ENCODE peak calls at places on chromosomes 12 and 14, in six cellular contexts. C, Q, L, U, J and T are unnamed samples.

GRCh38 chr12:97159397-97159796 is 252.3 kb downstream of the NEDD1 start:
- DNase-seq in C (no peak), Q (peak; percentile 59), L (no peak), U (no peak), J (no peak), T (no peak)

GRCh38 chr12:4172999-4173398 is 100.6 kb upstream of the CCND2 start:
- DNase-seq in C (no peak), Q (no peak), L (no peak), U (no peak), J (no peak), T (no peak)

GRCh38 chr12:129984097-129984496 is 80.3 kb upstream of the TMEM132D start:
- DNase-seq in C (no peak), Q (no peak), L (no peak), U (no peak), J (no peak), T (peak; percentile 43)

GRCh38 chr12:113238309-113238708 is 17.0 kb downstream of the TPCN1 start:
- DNase-seq in C (no peak), Q (no peak), L (no peak), U (peak; percentile 41), J (no peak), T (no peak)

GRCh38 chr12:24307716-24308335 is 358.4 kb upstream of the SOX5 start:
- DNase-seq in C (no peak), Q (no peak), L (no peak), U (no peak), J (no peak), T (no peak)

GRCh38 chr12:13171921-13172859 is 24.3 kb upstream of the EMP1 start:
- DNase-seq in C (no peak), Q (no peak), L (no peak), U (no peak), J (no peak), T (no peak)

GRCh38 chr14:34628681-34629135 is 1.2 kb downstream of the SNX6 start:
- DNase-seq in C (peak; percentile 46), Q (peak; percentile 48), L (no peak), U (peak; percentile 32), J (no peak), T (no peak)

GRCh38 chr14:94593749-94594431 is 12.7 kb downstream of the SERPINA5 start:
- DNase-seq in C (no peak), Q (peak; percentile 100), L (no peak), U (no peak), J (no peak), T (no peak)

GRCh38 chr12:52924764-52925716 is 20.2 kb upstream of the KRT8 start:
- DNase-seq in C (no peak), Q (peak; percentile 76), L (peak; percentile 90), U (peak; percentile 80), J (no peak), T (no peak)

GRCh38 chr14:64717870-64718269 is 13.6 kb downstream of the PLEKHG3 start:
- DNase-seq in C (no peak), Q (no peak), L (no peak), U (no peak), J (no peak), T (no peak)

GRCh38 chr14:90409209-90409730 is 12.4 kb downstream of the CALM1 start:
- DNase-seq in C (no peak), Q (no peak), L (no peak), U (no peak), J (no peak), T (no peak)

GRCh38 chr12:95611676-95612309 is 60.5 kb upstream of the USP44 start:
- DNase-seq in C (no peak), Q (peak; percentile 62), L (peak; percentile 34), U (no peak), J (no peak), T (peak; percentile 43)

GRCh38 chr14:105324080-105324778 is 9.7 kb downstream of the PACS2 start:
- DNase-seq in C (peak; percentile 28), Q (no peak), L (no peak), U (no peak), J (no peak), T (no peak)

GRCh38 chr12:11814362-11814761 is 164.9 kb downstream of the ETV6 start:
- DNase-seq in C (no peak), Q (peak; percentile 43), L (no peak), U (no peak), J (no peak), T (no peak)

GRCh38 chr14:35331605-35332516 is 39.7 kb downstream of the PSMA6 start:
- DNase-seq in C (peak; percentile 55), Q (peak; percentile 75), L (peak; percentile 49), U (peak; percentile 44), J (no peak), T (no peak)

GRCh38 chr12:46560078-46560477 is 187.5 kb upstream of the SLC38A2 start:
- DNase-seq in C (no peak), Q (peak; percentile 15), L (no peak), U (no peak), J (no peak), T (no peak)

GRCh38 chr14:77151918-77152588 is 10.5 kb upstream of the ZDHHC22 start:
- DNase-seq in C (peak; percentile 61), Q (no peak), L (peak; percentile 28), U (no peak), J (no peak), T (no peak)

GRCh38 chr12:108657130-108657745 is 23.5 kb upstream of the SELPLG start:
- DNase-seq in C (no peak), Q (peak; percentile 74), L (no peak), U (no peak), J (no peak), T (no peak)

GRCh38 chr12:110661337-110661972 is 27.5 kb downstream of the HVCN1 start:
- DNase-seq in C (no peak), Q (no peak), L (no peak), U (no peak), J (peak; percentile 92), T (no peak)

GRCh38 chr12:67599691-67600090 is 48.9 kb upstream of the DYRK2 start:
- DNase-seq in C (no peak), Q (no peak), L (no peak), U (no peak), J (no peak), T (no peak)

GRCh38 chr14:44385906-44386305 is 121.2 kb downstream of the FSCB start:
- DNase-seq in C (no peak), Q (no peak), L (no peak), U (no peak), J (no peak), T (no peak)

GRCh38 chr14:55715889-55716288 is 135.9 kb downstream of the KTN1 start:
- DNase-seq in C (no peak), Q (no peak), L (no peak), U (no peak), J (no peak), T (no peak)

GRCh38 chr14:24332094-24332983 is 2.5 kb downstream of the ADCY4 start:
- DNase-seq in C (peak; percentile 94), Q (peak; percentile 86), L (no peak), U (peak; percentile 78), J (peak; percentile 60), T (peak; percentile 30)

GRCh38 chr14:55869397-55870049 is 248.7 kb upstream of the PELI2 start:
- DNase-seq in C (no peak), Q (no peak), L (no peak), U (no peak), J (no peak), T (no peak)

GRCh38 chr12:72024613-72025012 is 86.0 kb downstream of the TPH2 start:
- DNase-seq in C (no peak), Q (no peak), L (no peak), U (no peak), J (no peak), T (no peak)

DNA sequence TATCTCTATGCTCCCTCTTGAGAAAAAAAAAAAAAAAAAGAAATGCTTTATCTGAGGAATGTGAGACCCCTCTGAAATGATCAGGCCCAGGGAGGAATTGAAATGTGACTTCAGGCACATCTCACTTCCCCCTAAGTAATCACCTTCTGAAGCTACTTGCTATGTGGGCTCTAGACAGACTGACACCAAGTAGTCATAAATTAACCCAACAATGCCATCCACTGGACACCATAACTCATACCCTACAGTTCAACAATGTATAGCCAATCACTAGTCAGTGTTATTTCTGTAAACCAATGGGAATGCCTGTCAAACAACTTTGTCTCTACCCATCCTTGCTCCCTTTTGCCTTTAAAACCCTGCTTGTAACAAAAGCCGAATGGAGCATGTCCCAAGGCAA is 182.8 kb upstream of the TMPO start:
- DNase-seq in C (no peak), Q (no peak), L (no peak), U (no peak), J (peak; percentile 64), T (no peak)
- TF ChIP-seq YY1 in C (no peak), Q (no peak), L (no peak), U (no peak), J (no peak), T (no peak)

GRCh38 chr14:104213301-104214034 is 75.1 kb downstream of the KIF26A start:
- DNase-seq in C (no peak), Q (no peak), L (no peak), U (no peak), J (no peak), T (no peak)
- TF ChIP-seq YY1 in C (no peak), Q (no peak), L (no peak), U (no peak), J (no peak), T (no peak)

DNA sequence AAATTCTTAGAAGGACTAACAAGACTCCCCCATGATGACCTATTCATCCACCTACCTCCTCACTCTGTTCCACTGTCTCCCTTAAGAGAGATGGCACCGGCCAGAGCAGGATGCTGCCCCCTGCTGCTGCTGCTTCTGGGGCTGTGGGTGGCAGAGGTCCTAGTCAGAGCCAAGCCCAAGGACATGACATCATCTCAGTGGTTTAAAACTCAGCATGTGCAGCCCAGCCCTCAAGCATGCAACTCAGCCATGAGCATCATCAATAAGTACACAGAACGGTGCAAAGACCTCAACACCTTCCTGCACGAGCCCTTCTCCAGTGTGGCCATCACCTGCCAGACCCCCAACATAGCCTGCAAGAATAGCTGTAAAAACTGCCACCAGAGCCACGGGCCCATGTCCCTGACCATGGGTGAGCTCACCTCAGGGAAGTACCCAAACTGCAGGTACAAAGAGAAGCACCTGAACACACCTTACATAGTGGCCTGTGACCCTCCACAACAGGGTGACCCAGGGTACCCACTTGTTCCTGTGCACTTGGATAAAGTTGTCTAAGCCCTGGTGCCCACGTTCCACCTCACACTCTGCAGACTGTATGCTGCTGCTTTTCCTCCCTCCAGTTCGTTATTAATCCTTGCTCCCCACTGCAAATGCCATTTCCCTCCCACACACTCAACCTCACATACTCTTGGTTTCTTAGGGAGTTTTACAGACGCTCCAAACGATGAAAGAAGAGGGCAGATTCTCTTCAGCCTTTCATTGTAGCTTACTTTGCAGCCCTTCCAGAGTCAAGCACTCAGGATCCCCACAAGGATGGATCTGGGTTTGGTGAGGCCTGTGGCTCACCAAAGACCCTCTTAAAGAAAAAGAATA is at the start of gene RNASE8:
- DNase-seq in C (no peak), Q (no peak), L (no peak), U (no peak), J (no peak), T (no peak)
- TF ChIP-seq YY1 in C (no peak), Q (no peak), L (no peak), U (no peak), J (no peak), T (no peak)

GRCh38 chr12:105479710-105480109 is 149.2 kb downstream of the C12orf75 start:
- DNase-seq in C (no peak), Q (no peak), L (no peak), U (no peak), J (no peak), T (no peak)

GRCh38 chr12:105477873-105478272 is 147.4 kb downstream of the C12orf75 start:
- DNase-seq in C (peak; percentile 35), Q (no peak), L (no peak), U (no peak), J (no peak), T (no peak)

GRCh38 chr12:105481906-105482305 is 151.4 kb downstream of the C12orf75 start:
- DNase-seq in C (no peak), Q (no peak), L (no peak), U (no peak), J (no peak), T (no peak)

GRCh38 chr12:105482976-105483375 is 152.5 kb downstream of the C12orf75 start:
- DNase-seq in C (no peak), Q (no peak), L (no peak), U (no peak), J (no peak), T (no peak)

GRCh38 chr12:105480162-105480561 is 149.7 kb downstream of the C12orf75 start:
- DNase-seq in C (no peak), Q (no peak), L (no peak), U (no peak), J (no peak), T (peak; percentile 48)
- TF ChIP-seq YY1 in C (no peak), Q (no peak), L (no peak), U (no peak), J (no peak), T (no peak)